ENCODE peak calls at places on chromosomes 4 and X, in six cellular contexts. I, K, O, H, P and Z are unnamed samples.

GRCh38 chrX:76279007-76279406 is 106.1 kb downstream of the PBDC1 start:
- DNase-seq in O (no peak), H (peak; percentile 22), I (peak; percentile 6), P (no peak), K (no peak), Z (peak; percentile 39)

GRCh38 chr4:119116925-119117900 is 18.4 kb upstream of the MYOZ2 start:
- DNase-seq in K (no peak), I (no peak), H (no peak), P (no peak), O (no peak), Z (no peak)

GRCh38 chrX:22629105-22629725 is 356.5 kb downstream of the CBLL2 start:
- DNase-seq in H (no peak), O (no peak), K (no peak), P (no peak), I (no peak), Z (no peak)

GRCh38 chr4:149765630-149766029 is 50.0 kb downstream of the IQCM start:
- DNase-seq in H (no peak), O (no peak), K (no peak), P (no peak), I (no peak), Z (no peak)

GRCh38 chrX:153074262-153074899 is 2.1 kb downstream of the PNMA6A start:
- DNase-seq in K (no peak), O (no peak), H (no peak), P (no peak), I (no peak), Z (no peak)

GRCh38 chrX:50852524-50852923 is 38.5 kb upstream of the SHROOM4 start:
- DNase-seq in P (no peak), I (no peak), H (no peak), K (no peak), O (no peak), Z (no peak)

GRCh38 chrX:154727418-154728323 is 23.2 kb downstream of the GAB3 start:
- DNase-seq in O (peak; percentile 88), H (no peak), P (no peak), K (peak; percentile 33), I (no peak), Z (no peak)

GRCh38 chr4:92299152-92299551 is 4.6 kb upstream of the GRID2 start:
- DNase-seq in O (no peak), K (no peak), P (no peak), I (no peak), H (no peak), Z (no peak)

GRCh38 chr4:7195546-7196282 is 3.4 kb downstream of the SORCS2 start:
- DNase-seq in P (no peak), K (peak; percentile 9), H (no peak), I (no peak), O (peak; percentile 13), Z (no peak)

GRCh38 chr4:165630671-165631070 is 242.4 kb upstream of the TLL1 start:
- DNase-seq in I (no peak), P (no peak), H (no peak), O (no peak), K (no peak), Z (no peak)

GRCh38 chr4:6201580-6202091 is 1.3 kb upstream of the JAKMIP1 start:
- DNase-seq in O (peak; percentile 15), H (no peak), I (no peak), P (no peak), K (no peak), Z (no peak)

GRCh38 chr4:101201421-101201820 is 145.9 kb downstream of the PPP3CA start:
- DNase-seq in O (no peak), I (no peak), K (no peak), P (no peak), H (no peak), Z (no peak)

GRCh38 chr4:107153956-107154355 is 117.8 kb upstream of the DKK2 start:
- DNase-seq in O (no peak), K (no peak), P (no peak), I (no peak), H (no peak), Z (no peak)

GRCh38 chrX:111110098-111110775 is 14.2 kb downstream of the PAK3 start:
- DNase-seq in P (no peak), K (no peak), H (no peak), O (no peak), I (no peak), Z (no peak)

GRCh38 chr4:169345207-169345788 is 74.5 kb upstream of the SH3RF1 start:
- DNase-seq in I (peak; percentile 5), H (no peak), P (no peak), K (no peak), O (no peak), Z (no peak)

GRCh38 chr4:87838207-87838606 is 5.4 kb downstream of the MEPE start:
- DNase-seq in P (no peak), O (no peak), K (no peak), I (peak; percentile 7), H (no peak), Z (no peak)

GRCh38 chrX:112636288-112636687 is 43.5 kb downstream of the LHFPL1 start:
- DNase-seq in P (no peak), I (no peak), O (no peak), H (no peak), K (no peak), Z (no peak)

GRCh38 chr4:138996090-138996489 is 19.5 kb upstream of the NOCT start:
- DNase-seq in K (no peak), O (peak; percentile 15), H (no peak), P (no peak), I (no peak), Z (no peak)

GRCh38 chr4:4658051-4658450 is 116.2 kb upstream of the STX18 start:
- DNase-seq in P (no peak), H (no peak), I (no peak), K (no peak), O (no peak), Z (no peak)

GRCh38 chrX:131040781-131041180 is 17.4 kb upstream of the ARHGAP36 start:
- DNase-seq in I (no peak), H (no peak), O (no peak), P (no peak), K (no peak), Z (no peak)

GRCh38 chr4:42995343-42995944 is 102.9 kb downstream of the GRXCR1 start:
- DNase-seq in I (peak; percentile 3), P (no peak), O (no peak), K (no peak), H (no peak), Z (no peak)

GRCh38 chr4:30005995-30006394 is 714.2 kb upstream of the PCDH7 start:
- DNase-seq in H (no peak), O (no peak), K (no peak), I (no peak), P (no peak), Z (no peak)

GRCh38 chrX:95076449-95076848 is 1402.4 kb downstream of the FAM133A start:
- DNase-seq in I (no peak), K (no peak), O (no peak), H (no peak), P (no peak), Z (no peak)

GRCh38 chrX:1435241-1435900 is 17.3 kb downstream of the ASMTL start:
- DNase-seq in I (no peak), P (no peak), O (peak; percentile 59), K (no peak), H (no peak), Z (no peak)

GRCh38 chrX:124395145-124395858 is 48.9 kb downstream of the SH2D1A start:
- DNase-seq in P (no peak), I (no peak), O (no peak), H (no peak), K (no peak), Z (no peak)

GRCh38 chrX:135382260-135382659 is 39.5 kb upstream of the SMIM10L2A start:
- DNase-seq in O (no peak), H (no peak), K (no peak), P (no peak), I (no peak), Z (no peak)

GRCh38 chr4:1953335-1953734 is 55.4 kb downstream of the NELFA start:
- DNase-seq in K (no peak), P (no peak), O (no peak), I (no peak), H (no peak), Z (no peak)

GRCh38 chrX:108090474-108091265 is 672 bp downstream of the PSMD10 start:
- DNase-seq in K (no peak), O (no peak), P (no peak), H (no peak), I (peak; percentile 56), Z (no peak)

GRCh38 chr4:175035907-175036306 is 117.7 kb downstream of the ADAM29 start:
- DNase-seq in K (no peak), I (no peak), O (no peak), H (no peak), P (no peak), Z (no peak)

GRCh38 chr4:123312951-123313592 is 83.5 kb upstream of the SPRY1 start:
- DNase-seq in O (no peak), H (no peak), K (no peak), I (no peak), P (no peak), Z (no peak)
- TF ChIP-seq EP300 in O (no peak), H (no peak), K (no peak), I (no peak), P (no peak), Z (no peak)

GRCh38 chr4:37381040-37381668 is 136.6 kb downstream of the NWD2 start:
- DNase-seq in I (no peak), P (no peak), O (no peak), H (no peak), K (no peak), Z (no peak)

GRCh38 chr4:37388672-37389368 is 144.3 kb downstream of the NWD2 start:
- DNase-seq in O (no peak), I (no peak), P (no peak), K (no peak), H (no peak), Z (no peak)

GRCh38 chr4:37389369-37389765 is 144.8 kb downstream of the NWD2 start:
- DNase-seq in P (no peak), H (no peak), O (no peak), I (no peak), K (no peak), Z (no peak)

GRCh38 chr4:37385424-37385823 is 140.9 kb downstream of the NWD2 start:
- DNase-seq in K (no peak), I (no peak), P (no peak), O (no peak), H (no peak), Z (no peak)

GRCh38 chr4:37383579-37384229 is 139.2 kb downstream of the NWD2 start:
- DNase-seq in H (no peak), P (no peak), O (no peak), I (peak; percentile 9), K (no peak), Z (no peak)
- H3K4me3 ChIP-seq in H (no peak overlapping the region), P (no peak overlapping the region), O (no peak overlapping the region), I (no peak overlapping the region), K (no peak overlapping the region), Z (no peak overlapping the region)

GRCh38 chrX:87805829-87806490 is 288.4 kb downstream of the KLHL4 start:
- DNase-seq in O (no peak), P (no peak), I (no peak), K (no peak), H (no peak), Z (no peak)
- TF ChIP-seq EP300 in O (no peak), P (no peak), I (no peak), K (no peak), H (no peak), Z (no peak)

GRCh38 chr4:21778702-21779101 is 169.9 kb downstream of the KCNIP4 start:
- DNase-seq in O (no peak), I (no peak), H (no peak), P (no peak), K (no peak), Z (no peak)

GRCh38 chr4:21775703-21776102 is 172.9 kb downstream of the KCNIP4 start:
- DNase-seq in P (no peak), K (no peak), H (no peak), I (no peak), O (no peak), Z (no peak)

GRCh38 chr4:21780158-21780557 is 168.4 kb downstream of the KCNIP4 start:
- DNase-seq in I (no peak), H (no peak), P (no peak), K (no peak), O (no peak), Z (no peak)
- H3K4me3 ChIP-seq in I (no peak overlapping the region), H (no peak overlapping the region), P (no peak overlapping the region), K (no peak overlapping the region), O (no peak overlapping the region), Z (no peak overlapping the region)